ENCODE peak calls at places on chromosomes 4 and X, in eight cellular contexts. I is uterus, F is stomach, V is PC-3, P is kidney, Y is ascending aorta, S is endothelial cell of umbilical vein, E is BE2C. C is an unnamed sample. For H3K4me1, the result is how much of the 10 kb centered on the place peaks cover.

GRCh38 chrX:129577473-129577872 is 37.4 kb downstream of the OCRL start:
- DNase-seq in I (no peak), F (no peak), V (peak), P (no peak), Y (peak), S (peak), E (peak), C (peak)

GRCh38 chr4:182145360-182145905 is 97.8 kb upstream of the TENM3 start:
- DNase-seq in I (no peak), F (no peak), V (no peak), P (no peak), Y (no peak), S (no peak), E (peak), C (no peak)

GRCh38 chr4:148355442-148356123 is 86.6 kb downstream of the NR3C2 start:
- DNase-seq in I (no peak), F (no peak), V (no peak), P (no peak), Y (no peak), S (peak), E (no peak), C (no peak)

GRCh38 chr4:40121515-40121914 is 64.9 kb downstream of the N4BP2 start:
- DNase-seq in I (no peak), F (no peak), V (peak), P (no peak), Y (no peak), S (peak), E (no peak), C (no peak)

GRCh38 chr4:147968641-147969040 is 236.8 kb downstream of the ARHGAP10 start:
- DNase-seq in I (no peak), F (no peak), V (no peak), P (no peak), Y (no peak), S (no peak), E (no peak), C (no peak)

GRCh38 chr4:52548818-52549570 is 110.1 kb downstream of the USP46 start:
- DNase-seq in I (no peak), F (no peak), V (no peak), P (no peak), Y (no peak), S (no peak), E (no peak), C (no peak)

GRCh38 chr4:20253799-20254409 is 2.2 kb downstream of the SLIT2 start:
- DNase-seq in I (peak), F (no peak), V (peak), P (peak), Y (peak), S (peak), E (peak), C (peak)

GRCh38 chr4:148444296-148445070 is 2.3 kb upstream of the NR3C2 start:
- DNase-seq in I (peak), F (peak), V (peak), P (peak), Y (peak), S (peak), E (peak), C (peak)

GRCh38 chr4:6892190-6892908 is 17.3 kb upstream of the TBC1D14 start:
- DNase-seq in I (no peak), F (peak), V (peak), P (peak), Y (peak), S (no peak), E (peak), C (peak)

GRCh38 chr4:146051724-146052396 is 113.2 kb upstream of the ZNF827 start:
- DNase-seq in I (no peak), F (no peak), V (peak), P (no peak), Y (no peak), S (no peak), E (no peak), C (no peak)

GRCh38 chrX:40415675-40416074 is 165.1 kb upstream of the ATP6AP2 start:
- DNase-seq in I (no peak), F (no peak), V (no peak), P (no peak), Y (no peak), S (no peak), E (peak), C (no peak)

GRCh38 chr4:186946682-186947294 is 223.1 kb upstream of the FAT1 start:
- DNase-seq in I (no peak), F (peak), V (peak), P (peak), Y (no peak), S (no peak), E (peak), C (no peak)

GRCh38 chrX:88170528-88170927 is 576.5 kb upstream of the CPXCR1 start:
- DNase-seq in I (no peak), F (no peak), V (no peak), P (no peak), Y (no peak), S (no peak), E (no peak), C (no peak)

GRCh38 chr4:77538144-77538543 is 67.5 kb upstream of the CXCL13 start:
- DNase-seq in I (no peak), F (no peak), V (peak), P (no peak), Y (no peak), S (peak), E (no peak), C (no peak)

GRCh38 chrX:24023972-24024664 is 2.9 kb downstream of the KLHL15 start:
- DNase-seq in I (no peak), F (no peak), V (peak), P (no peak), Y (no peak), S (peak), E (no peak), C (no peak)

GRCh38 chrX:133307637-133308485 is 89.7 kb upstream of the TFDP3 start:
- DNase-seq in I (peak), F (no peak), V (no peak), P (no peak), Y (no peak), S (no peak), E (no peak), C (peak)

GRCh38 chrX:10230222-10230621 is 73.4 kb downstream of the CLCN4 start:
- DNase-seq in I (no peak), F (no peak), V (no peak), P (no peak), Y (no peak), S (no peak), E (no peak), C (no peak)

GRCh38 chr4:78784255-78784654 is 8.1 kb downstream of the BMP2K start:
- DNase-seq in I (no peak), F (no peak), V (no peak), P (no peak), Y (no peak), S (no peak), E (no peak), C (no peak)

GRCh38 chr4:118395057-118395679 is 42.4 kb upstream of the PRSS12 start:
- DNase-seq in I (no peak), F (no peak), V (no peak), P (no peak), Y (no peak), S (no peak), E (no peak), C (no peak)

GRCh38 chrX:49137492-49137891 is 14.0 kb upstream of the GPKOW start:
- DNase-seq in I (no peak), F (no peak), V (no peak), P (no peak), Y (no peak), S (peak), E (no peak), C (no peak)

GRCh38 chr4:1246901-1247810 is 1.8 kb downstream of the CTBP1 start:
- DNase-seq in I (peak), F (no peak), V (no peak), P (peak), Y (peak), S (no peak), E (peak), C (peak)

GRCh38 chr4:145909773-145910172 is 28.9 kb downstream of the ZNF827 start:
- DNase-seq in I (peak), F (peak), V (peak), P (no peak), Y (no peak), S (no peak), E (no peak), C (no peak)

GRCh38 chr4:141686929-141687328 is 50.5 kb downstream of the IL15 start:
- DNase-seq in I (no peak), F (no peak), V (peak), P (peak), Y (no peak), S (peak), E (no peak), C (no peak)

GRCh38 chr4:125317526-125317880 is 2.7 kb downstream of the FAT4 start:
- DNase-seq in I (peak), F (no peak), V (no peak), P (peak), Y (peak), S (no peak), E (peak), C (no peak)

GRCh38 chr4:32010221-32010620 is 1290.1 kb downstream of the PCDH7 start:
- DNase-seq in I (no peak), F (no peak), V (peak), P (no peak), Y (no peak), S (no peak), E (peak), C (no peak)

GRCh38 chrX:46840946-46841740 is 4.3 kb downstream of the RP2 start:
- DNase-seq in I (no peak), F (no peak), V (no peak), P (no peak), Y (no peak), S (peak), E (peak), C (no peak)

GRCh38 chr4:157687971-157688370 is 467.4 kb downstream of the GRIA2 start:
- DNase-seq in I (no peak), F (no peak), V (no peak), P (no peak), Y (no peak), S (no peak), E (no peak), C (no peak)

GRCh38 chr4:159434496-159435241 is 331.8 kb downstream of the RAPGEF2 start:
- DNase-seq in I (no peak), F (no peak), V (peak), P (no peak), Y (no peak), S (no peak), E (no peak), C (no peak)

GRCh38 chr4:131534944-131535640 is 1614.0 kb upstream of the PCDH10 start:
- DNase-seq in I (no peak), F (no peak), V (no peak), P (no peak), Y (no peak), S (no peak), E (no peak), C (no peak)

GRCh38 chr4:124030038-124030638 is 633.5 kb downstream of the SPRY1 start:
- DNase-seq in I (peak), F (no peak), V (no peak), P (peak), Y (no peak), S (no peak), E (no peak), C (peak)

GRCh38 chr4:7784131-7784870 is 155.4 kb downstream of the AFAP1 start:
- DNase-seq in I (no peak), F (no peak), V (no peak), P (no peak), Y (no peak), S (no peak), E (no peak), C (no peak)

GRCh38 chrX:137031517-137032377 is 2.0 kb downstream of the GPR101 start:
- DNase-seq in I (no peak), F (no peak), V (peak), P (no peak), Y (no peak), S (peak), E (peak), C (no peak)

GRCh38 chr4:81424336-81424735 is 47.4 kb downstream of the RASGEF1B start:
- DNase-seq in I (no peak), F (no peak), V (no peak), P (no peak), Y (no peak), S (no peak), E (no peak), C (no peak)
- H3K4me1 ChIP-seq in I (under half), F (under half), V (under half), P (under half), Y (under half), S (under half), E (under half), C (under half)

DNA sequence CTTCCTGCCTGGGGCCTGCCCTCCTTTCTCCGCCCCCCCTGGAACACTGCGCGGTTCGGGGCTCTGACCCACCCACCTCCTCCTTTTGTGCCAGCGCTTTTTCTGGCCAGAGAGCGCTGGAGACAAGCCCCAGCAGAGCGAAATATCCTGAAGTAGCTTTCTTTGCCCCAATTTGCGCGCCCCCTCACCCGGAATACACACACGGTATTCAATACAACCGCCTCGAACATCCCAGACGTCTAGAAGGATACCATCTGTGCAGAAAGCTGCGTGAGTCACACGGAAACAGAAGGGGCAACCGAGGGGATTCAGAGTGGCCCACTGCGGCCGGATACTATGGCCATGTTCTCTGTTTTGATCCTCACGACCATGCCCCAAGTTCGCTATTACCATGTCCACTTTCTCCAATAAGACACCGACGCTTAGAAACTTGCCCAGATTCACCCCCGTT is 290 bp upstream of the SRPX start:
- DNase-seq in I (peak), F (no peak), V (no peak), P (no peak), Y (no peak), S (peak), E (no peak), C (no peak)
- H3K4me3 ChIP-seq in I (peak), F (peak), V (peak), P (no peak), Y (peak), S (peak), E (peak), C (peak)

DNA sequence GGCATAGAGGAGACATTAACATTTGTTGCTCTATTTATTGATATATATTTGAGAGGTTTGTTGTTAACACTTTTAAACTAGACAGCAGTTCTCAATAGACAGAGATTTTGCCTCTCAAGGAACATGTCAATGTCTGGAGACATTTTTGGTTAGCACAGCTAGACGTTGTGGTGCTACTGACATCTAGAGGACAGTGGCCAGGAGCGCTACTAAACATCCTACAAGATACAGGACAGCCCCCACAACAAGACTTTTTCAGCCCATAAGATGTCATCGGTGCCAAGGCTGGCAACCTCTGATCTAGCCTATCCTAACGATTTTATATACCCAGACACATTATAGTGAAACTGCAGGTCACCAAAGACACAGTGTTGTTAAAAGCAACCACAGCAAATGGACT is 18.4 kb upstream of the CTSO start:
- DNase-seq in I (no peak), F (no peak), V (peak), P (no peak), Y (no peak), S (no peak), E (no peak), C (peak)
- TF ChIP-seq CTCF in I (no peak), F (no peak), V (peak), P (peak), Y (no peak), S (no peak), E (peak), C (no peak)

GRCh38 chrX:52265713-52266112 is 81.0 kb downstream of the MAGED4 start:
- DNase-seq in I (no peak), F (no peak), V (no peak), P (no peak), Y (no peak), S (no peak), E (no peak), C (no peak)

GRCh38 chrX:52270453-52271116 is 85.9 kb downstream of the MAGED4 start:
- DNase-seq in I (no peak), F (no peak), V (no peak), P (no peak), Y (no peak), S (no peak), E (no peak), C (no peak)

GRCh38 chrX:52271212-52271611 is 86.5 kb downstream of the MAGED4 start:
- DNase-seq in I (no peak), F (no peak), V (peak), P (no peak), Y (no peak), S (no peak), E (peak), C (no peak)
- H3K4me1 ChIP-seq in I (under half), F (under half), V (under half), P (under half), Y (under half), S (under half), E (under half), C (under half)

GRCh38 chr4:143186202-143186601 is 1.5 kb downstream of the USP38 start:
- DNase-seq in I (no peak), F (no peak), V (peak), P (no peak), Y (no peak), S (peak), E (no peak), C (no peak)

GRCh38 chr4:143185253-143186107 is 763 bp downstream of the USP38 start:
- DNase-seq in I (no peak), F (no peak), V (peak), P (peak), Y (no peak), S (peak), E (peak), C (no peak)

GRCh38 chr4:143184503-143185252 is at the start of gene USP38:
- DNase-seq in I (peak), F (peak), V (peak), P (peak), Y (peak), S (peak), E (peak), C (peak)

GRCh38 chr4:143186634-143187033 is 1.9 kb downstream of the USP38 start:
- DNase-seq in I (no peak), F (no peak), V (peak), P (no peak), Y (no peak), S (peak), E (no peak), C (no peak)

GRCh38 chr4:143188325-143189088 is 3.8 kb downstream of the USP38 start:
- DNase-seq in I (no peak), F (no peak), V (peak), P (no peak), Y (no peak), S (peak), E (no peak), C (no peak)
- H3K4me3 ChIP-seq in I (peak), F (peak), V (peak), P (peak), Y (peak), S (peak), E (peak), C (peak)

GRCh38 chr4:189912170-189912569 is 28.5 kb upstream of the FRG1 start:
- DNase-seq in I (no peak), F (no peak), V (peak), P (no peak), Y (no peak), S (no peak), E (no peak), C (no peak)
- TF ChIP-seq CTCF in I (no peak), F (peak), V (peak), P (no peak), Y (no peak), S (peak), E (peak), C (no peak)